ENCODE peak calls at places on chromosomes 4 and X, in five cellular contexts. C is GM12878, S is HepG2, M is NT2/D1, X is H1. F is an unnamed sample.
A peak's percentile ranks its signal among the peaks of the same experiment; 100 is the strongest.

GRCh38 chr4:14871676-14872430 is 130.4 kb upstream of the CPEB2 start:
- DNase-seq in C (no peak), S (peak; percentile 3), M (peak; percentile 6), X (peak; percentile 61), F (peak; percentile 15)

GRCh38 chr4:8353912-8354453 is 84.4 kb downstream of the HTRA3 start:
- DNase-seq in C (no peak), S (no peak), M (no peak), X (no peak), F (no peak)

GRCh38 chrX:50333308-50333707 is 128.7 kb downstream of the CCNB3 start:
- DNase-seq in C (no peak), S (no peak), M (no peak), X (no peak), F (no peak)

GRCh38 chr4:44760142-44760898 is 34.0 kb upstream of the GNPDA2 start:
- DNase-seq in C (no peak), S (peak; percentile 7), M (no peak), X (no peak), F (peak; percentile 7)

GRCh38 chrX:153875391-153876111 is 10.4 kb downstream of the L1CAM start:
- DNase-seq in C (no peak), S (no peak), M (no peak), X (peak; percentile 95), F (peak; percentile 86)

GRCh38 chrX:79270401-79270800 is 96.7 kb downstream of the ITM2A start:
- DNase-seq in C (peak; percentile 63), S (no peak), M (peak; percentile 18), X (peak; percentile 43), F (no peak)

GRCh38 chr4:81085291-81085690 is 54.8 kb downstream of the BMP3 start:
- DNase-seq in C (no peak), S (no peak), M (no peak), X (no peak), F (no peak)

GRCh38 chr4:164204434-164204833 is 549.5 kb upstream of the SMIM31 start:
- DNase-seq in C (no peak), S (peak; percentile 1), M (peak; percentile 28), X (no peak), F (no peak)

GRCh38 chr4:110597582-110597981 is 25.3 kb downstream of the PITX2 start:
- DNase-seq in C (no peak), S (no peak), M (no peak), X (no peak), F (no peak)

DNA sequence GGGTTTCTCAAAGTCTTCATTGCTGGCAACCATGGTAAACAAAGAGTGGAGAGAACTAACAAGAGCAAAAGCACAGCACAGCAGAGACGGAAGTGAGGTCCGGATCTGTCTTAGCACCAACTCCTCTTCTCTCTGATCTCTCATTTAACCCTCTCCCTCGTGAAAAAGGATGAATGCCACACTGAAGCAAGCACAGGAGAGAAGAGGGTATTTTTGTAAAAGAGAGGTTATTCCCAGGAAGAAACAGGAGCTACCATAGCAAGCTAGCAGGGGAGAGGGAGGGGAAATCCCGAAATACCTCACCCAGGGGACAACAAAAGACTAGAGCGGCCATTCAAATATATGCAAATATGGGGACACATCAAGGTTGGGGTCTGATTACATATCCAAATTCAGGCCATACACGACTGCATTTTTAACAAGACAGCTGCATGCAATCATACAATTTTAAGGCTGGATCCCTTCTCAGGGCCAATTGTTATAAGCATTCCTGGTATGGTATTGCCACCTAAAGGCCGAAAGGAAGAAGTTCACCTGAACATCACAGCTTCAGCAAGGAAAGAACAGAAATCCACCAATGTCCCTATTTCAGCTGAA is 46.6 kb downstream of the CD40LG start:
- DNase-seq in C (no peak), S (peak; percentile 10), M (no peak), X (peak; percentile 43), F (peak; percentile 65)
- TF ChIP-seq SUZ12 in C (no peak), S (no peak), M (no peak), X (no peak), F (no peak)

GRCh38 chr4:48403358-48403757 is 62.0 kb downstream of the SLAIN2 start:
- DNase-seq in C (no peak), S (no peak), M (no peak), X (no peak), F (no peak)
- TF ChIP-seq SUZ12 in C (no peak), S (no peak), M (no peak), X (no peak), F (no peak)

GRCh38 chr4:85489273-85489672 is 14.3 kb downstream of the ARHGAP24 start:
- DNase-seq in C (no peak), S (no peak), M (no peak), X (no peak), F (no peak)
- TF ChIP-seq SUZ12 in C (no peak), S (no peak), M (no peak), X (no peak), F (no peak)

GRCh38 chr4:78372282-78372988 is 179.1 kb upstream of the ANXA3 start:
- DNase-seq in C (no peak), S (no peak), M (no peak), X (no peak), F (no peak)
- TF ChIP-seq SUZ12 in C (no peak), S (no peak), M (no peak), X (no peak), F (no peak)

GRCh38 chr4:97150966-97151365 is 992.3 kb downstream of the STPG2 start:
- DNase-seq in C (no peak), S (no peak), M (no peak), X (no peak), F (no peak)

GRCh38 chr4:97152159-97152558 is 991.1 kb downstream of the STPG2 start:
- DNase-seq in C (no peak), S (no peak), M (no peak), X (no peak), F (no peak)

GRCh38 chr4:97153042-97153441 is 990.2 kb downstream of the STPG2 start:
- DNase-seq in C (no peak), S (peak; percentile 1), M (no peak), X (no peak), F (peak; percentile 12)
- TF ChIP-seq SUZ12 in C (no peak), S (no peak), M (no peak), X (no peak), F (no peak)

GRCh38 chrX:139930923-139931645 is 1.8 kb downstream of the ATP11C start:
- DNase-seq in C (no peak), S (peak; percentile 20), M (no peak), X (no peak), F (peak; percentile 35)
- TF ChIP-seq SUZ12 in C (no peak), S (no peak), M (no peak), X (no peak), F (no peak)

GRCh38 chr4:83691998-83692397 is 156.1 kb downstream of the GPAT3 start:
- DNase-seq in C (no peak), S (no peak), M (no peak), X (no peak), F (no peak)
- TF ChIP-seq SUZ12 in C (no peak), S (no peak), M (no peak), X (no peak), F (no peak)

GRCh38 chr4:139630991-139631390 is 34.6 kb upstream of the MGST2 start:
- DNase-seq in C (no peak), S (peak; percentile 29), M (no peak), X (no peak), F (no peak)

GRCh38 chr4:139633195-139633594 is 32.4 kb upstream of the MGST2 start:
- DNase-seq in C (no peak), S (no peak), M (no peak), X (no peak), F (no peak)

GRCh38 chr4:139629761-139630160 is 35.9 kb upstream of the MGST2 start:
- DNase-seq in C (no peak), S (no peak), M (no peak), X (no peak), F (no peak)

GRCh38 chr4:139635966-139636365 is 29.7 kb upstream of the MGST2 start:
- DNase-seq in C (no peak), S (no peak), M (no peak), X (no peak), F (no peak)

DNA sequence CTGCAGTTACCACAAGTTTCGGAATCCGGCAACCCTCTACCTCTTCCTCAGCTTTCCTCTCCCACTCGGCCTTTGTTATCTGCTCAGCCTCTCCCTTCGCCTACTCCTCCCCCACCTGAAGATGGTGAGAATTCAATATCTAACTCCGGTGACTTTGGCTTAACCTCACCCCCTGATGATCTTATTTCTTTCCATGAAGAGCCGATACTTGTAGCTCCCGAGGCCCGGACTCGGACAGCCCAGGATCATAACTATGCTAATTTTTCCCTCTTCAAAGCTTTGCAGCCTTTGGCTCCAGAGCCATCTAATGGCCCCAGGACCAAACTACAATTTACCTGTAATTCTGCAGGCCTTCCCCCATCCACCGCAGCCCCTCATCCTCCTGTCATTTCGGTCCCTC is 32.0 kb upstream of the MGST2 start:
- DNase-seq in C (no peak), S (peak; percentile 38), M (no peak), X (peak; percentile 63), F (peak; percentile 60)
- TF ChIP-seq SUZ12 in C (no peak), S (no peak), M (no peak), X (no peak), F (no peak)

DNA sequence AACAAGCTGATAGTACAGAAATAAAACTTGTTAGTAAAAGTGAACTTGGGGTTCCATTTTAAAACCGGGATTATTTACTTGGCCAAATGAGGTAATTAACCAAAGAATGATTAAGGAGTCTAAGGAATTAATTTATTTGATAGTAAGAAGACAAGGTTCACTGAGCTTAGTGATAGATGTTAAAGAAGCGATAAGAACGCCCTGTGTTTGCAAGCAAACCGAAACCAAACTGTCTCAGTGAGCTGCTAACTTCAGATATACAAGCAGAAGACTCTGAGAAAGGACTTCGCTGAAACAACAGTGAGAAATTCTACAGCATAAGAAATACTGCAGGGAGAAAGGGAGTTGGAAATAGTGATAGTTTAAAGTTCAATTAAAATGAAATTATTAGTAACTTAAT is 37.6 kb upstream of the SHISA3 start:
- DNase-seq in C (no peak), S (no peak), M (no peak), X (no peak), F (no peak)
- TF ChIP-seq SUZ12 in C (no peak), S (no peak), M (no peak), X (no peak), F (no peak)

DNA sequence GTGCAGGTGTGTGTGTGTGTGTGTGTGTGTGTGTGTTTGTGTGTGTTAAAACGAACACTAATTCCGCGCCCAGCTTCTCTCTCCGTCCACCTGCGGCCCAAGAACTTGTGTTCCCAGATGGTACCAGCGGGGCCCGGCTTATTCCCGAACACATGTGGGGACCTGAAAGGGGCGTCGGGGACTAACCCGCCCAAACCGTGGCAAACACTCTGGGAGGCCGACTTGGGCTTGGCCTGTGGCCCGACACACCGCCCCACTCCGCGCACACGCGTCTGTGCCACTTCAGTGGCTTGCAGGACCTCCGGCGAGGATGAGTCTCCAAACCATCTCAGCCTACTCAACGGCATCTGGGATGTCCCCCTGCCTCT is 870 bp upstream of the HHIP start:
- DNase-seq in C (no peak), S (no peak), M (no peak), X (no peak), F (no peak)
- TF ChIP-seq SUZ12 in C (no peak), S (no peak), M (no peak), X (no peak), F (no peak)